ENCODE peak calls at places on chromosome 5, in eight cellular contexts. J is HCT116; G is glutamatergic neuron; D is fibroblast of mammary gland; O is stomach; X is CD8-positive, alpha-beta T cell; Z is H1; T is B cell. F is an unnamed sample.

GRCh38 chr5:102617187-102617856 is 118.5 kb upstream of the SLCO6A1 start:
- DNase-seq in J (no peak), G (no peak), D (peak), O (no peak), X (no peak), Z (no peak), T (no peak), F (no peak)

GRCh38 chr5:160133071-160133917 is 14.0 kb upstream of the PWWP2A start:
- DNase-seq in J (no peak), G (peak), D (peak), O (peak), X (no peak), Z (peak), T (no peak), F (no peak)

GRCh38 chr5:127536687-127537086 is 19.2 kb downstream of the PRRC1 start:
- DNase-seq in J (no peak), G (no peak), D (peak), O (no peak), X (no peak), Z (no peak), T (no peak), F (no peak)

GRCh38 chr5:138996120-138996519 is 121.0 kb upstream of the LRRTM2 start:
- DNase-seq in J (no peak), G (no peak), D (no peak), O (no peak), X (no peak), Z (no peak), T (no peak), F (no peak)

GRCh38 chr5:150144211-150144801 is 11.3 kb downstream of the PDGFRB start:
- DNase-seq in J (no peak), G (no peak), D (peak), O (no peak), X (no peak), Z (no peak), T (no peak), F (no peak)

GRCh38 chr5:173564106-173564505 is 52.3 kb downstream of the BOD1 start:
- DNase-seq in J (no peak), G (no peak), D (no peak), O (no peak), X (no peak), Z (no peak), T (no peak), F (no peak)

GRCh38 chr5:181215997-181216982 is 6.8 kb upstream of the TRIM41 start:
- DNase-seq in J (no peak), G (no peak), D (peak), O (no peak), X (no peak), Z (no peak), T (no peak), F (no peak)

GRCh38 chr5:132267166-132267739 is 9.8 kb downstream of the PDLIM4 start:
- DNase-seq in J (no peak), G (no peak), D (no peak), O (no peak), X (no peak), Z (peak), T (peak), F (no peak)

GRCh38 chr5:180831139-180832080 is 28.8 kb upstream of the MGAT1 start:
- DNase-seq in J (peak), G (peak), D (peak), O (peak), X (peak), Z (peak), T (peak), F (peak)

GRCh38 chr5:32504923-32505596 is 60.5 kb upstream of the ZFR start:
- DNase-seq in J (no peak), G (peak), D (peak), O (no peak), X (no peak), Z (no peak), T (no peak), F (no peak)

GRCh38 chr5:141208478-141208877 is at the start of gene PCDHB12:
- DNase-seq in J (no peak), G (peak), D (no peak), O (no peak), X (no peak), Z (no peak), T (no peak), F (no peak)
- TF ChIP-seq CTCF in J (no peak), G (peak), D (no peak), O (no peak), X (no peak), Z (peak), T (no peak), F (peak)

DNA sequence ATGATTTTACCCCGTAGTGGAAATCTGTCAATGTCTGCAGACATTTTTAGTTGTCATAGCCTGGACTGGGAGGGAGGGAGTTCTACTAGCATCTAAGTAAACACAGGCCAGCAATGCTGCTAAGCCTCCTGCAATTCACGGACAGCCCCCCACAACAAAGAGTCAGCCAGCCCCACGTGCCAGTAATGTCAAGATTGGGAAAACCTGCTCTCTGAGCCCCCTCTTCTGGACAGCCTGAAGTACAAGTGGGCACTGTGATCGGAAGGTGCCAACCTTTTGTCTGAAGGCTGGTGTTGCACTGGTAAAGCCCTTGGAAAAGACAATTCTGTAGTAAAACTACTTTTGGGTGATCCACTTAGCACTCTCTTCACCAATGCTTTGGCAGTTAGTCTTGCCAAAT is 154.5 kb downstream of the TARS1 start:
- DNase-seq in J (no peak), G (no peak), D (no peak), O (no peak), X (no peak), Z (no peak), T (no peak), F (no peak)
- TF ChIP-seq CTCF in J (no peak), G (no peak), D (no peak), O (no peak), X (no peak), Z (peak), T (no peak), F (no peak)

GRCh38 chr5:64637837-64638443 is 52.4 kb upstream of the SHISAL2B start:
- DNase-seq in J (no peak), G (no peak), D (no peak), O (no peak), X (no peak), Z (no peak), T (no peak), F (no peak)
- TF ChIP-seq CTCF in J (no peak), G (no peak), D (no peak), O (no peak), X (no peak), Z (peak), T (no peak), F (no peak)

DNA sequence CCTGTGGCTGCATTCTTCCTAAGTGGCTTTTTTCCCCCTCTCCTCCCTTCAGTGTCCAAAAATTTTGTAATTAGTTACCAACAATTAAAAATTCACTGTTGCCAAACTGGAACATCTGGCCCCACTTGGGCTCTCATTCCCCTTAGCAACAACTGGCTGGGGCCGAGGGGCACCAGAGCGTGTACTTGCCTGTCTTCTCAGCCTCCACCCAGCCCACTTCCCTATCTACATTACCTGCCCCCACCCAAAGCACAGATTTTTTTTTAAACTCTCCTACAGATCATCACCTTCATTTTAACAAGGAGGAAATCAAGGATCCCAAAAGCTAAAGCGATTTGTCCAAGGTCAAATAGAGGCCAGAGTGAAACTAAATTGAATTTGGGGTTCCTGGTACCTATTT is 278.8 kb downstream of the EBF1 start:
- DNase-seq in J (no peak), G (no peak), D (no peak), O (no peak), X (no peak), Z (no peak), T (peak), F (no peak)
- TF ChIP-seq CTCF in J (no peak), G (no peak), D (no peak), O (no peak), X (no peak), Z (no peak), T (no peak), F (no peak)

GRCh38 chr5:171365351-171365750 is 22.3 kb upstream of the NPM1 start:
- DNase-seq in J (no peak), G (peak), D (peak), O (no peak), X (no peak), Z (peak), T (no peak), F (no peak)
- TF ChIP-seq CTCF in J (peak), G (peak), D (peak), O (no peak), X (no peak), Z (peak), T (no peak), F (peak)

GRCh38 chr5:169390265-169390664 is 89.3 kb upstream of the SLIT3 start:
- DNase-seq in J (no peak), G (no peak), D (no peak), O (no peak), X (no peak), Z (no peak), T (no peak), F (no peak)

GRCh38 chr5:169395136-169395535 is 94.2 kb upstream of the SLIT3 start:
- DNase-seq in J (no peak), G (no peak), D (peak), O (no peak), X (no peak), Z (no peak), T (no peak), F (no peak)

GRCh38 chr5:169389318-169389717 is 88.4 kb upstream of the SLIT3 start:
- DNase-seq in J (no peak), G (no peak), D (no peak), O (no peak), X (no peak), Z (no peak), T (no peak), F (no peak)

GRCh38 chr5:169394371-169394770 is 93.4 kb upstream of the SLIT3 start:
- DNase-seq in J (no peak), G (no peak), D (no peak), O (no peak), X (no peak), Z (no peak), T (no peak), F (no peak)

GRCh38 chr5:169393907-169394306 is 93.0 kb upstream of the SLIT3 start:
- DNase-seq in J (no peak), G (no peak), D (no peak), O (no peak), X (no peak), Z (no peak), T (no peak), F (no peak)
- TF ChIP-seq CTCF in J (no peak), G (no peak), D (no peak), O (no peak), X (no peak), Z (no peak), T (no peak), F (no peak)

F was measured in progenitor cell of endocrine pancreas.